ENCODE peak calls at places on chromosomes 16 and 17, in five cellular contexts. N is Caco-2; Q is pancreas; V is stimulated activated CD8-positive, alpha-beta memory T cell treated with anti-CD3 and anti-CD28 coated beads, Interleukin-15, amount 100 ng/mL, for 24 hours; Y is activated CD4-positive, CD25-positive, alpha-beta regulatory T cell. F is an unnamed sample.

GRCh38 chr17:65320856-65321255 is 183.7 kb downstream of the RGS9 start:
- DNase-seq in V (no peak), Q (no peak), N (no peak), Y (no peak), F (no peak)

GRCh38 chr17:40717776-40718175 is 14.2 kb upstream of the KRT24 start:
- DNase-seq in V (no peak), Y (no peak), Q (no peak), N (no peak), F (no peak)

GRCh38 chr16:58511933-58512815 is 3.1 kb upstream of the SETD6 start:
- DNase-seq in Q (peak), N (peak), V (peak), Y (peak), F (peak)

GRCh38 chr16:2205967-2206313 is 686 bp downstream of the MLST8 start:
- DNase-seq in Y (no peak), N (no peak), Q (no peak), V (no peak), F (no peak)

GRCh38 chr17:72931635-72932034 is 160.9 kb downstream of the SLC39A11 start:
- DNase-seq in Q (no peak), V (no peak), N (no peak), Y (no peak), F (no peak)

GRCh38 chr17:1638624-1639300 is 6.8 kb downstream of the SCARF1 start:
- DNase-seq in Q (no peak), Y (no peak), N (no peak), V (no peak), F (no peak)

GRCh38 chr17:73043686-73044581 is 48.6 kb downstream of the SLC39A11 start:
- DNase-seq in N (no peak), Y (no peak), V (no peak), Q (no peak), F (peak)

GRCh38 chr17:78130439-78131101 is at the start of gene TMC8:
- DNase-seq in N (no peak), Q (no peak), Y (peak), V (no peak), F (no peak)

GRCh38 chr16:9596788-9597187 is 505.3 kb downstream of the HAPSTR1 start:
- DNase-seq in V (no peak), N (no peak), Q (no peak), Y (no peak), F (no peak)

GRCh38 chr17:62713096-62713870 is 85.8 kb downstream of the MRC2 start:
- DNase-seq in Y (no peak), Q (no peak), N (no peak), V (no peak), F (no peak)

GRCh38 chr17:42271277-42271922 is 4.8 kb downstream of the STAT5B start:
- DNase-seq in N (no peak), Y (no peak), V (no peak), Q (no peak), F (no peak)

GRCh38 chr16:56789360-56789759 is 59.4 kb downstream of the NUP93 start:
- DNase-seq in N (peak), Y (no peak), Q (peak), V (no peak), F (peak)

GRCh38 chr17:49993423-49994037 is 1.5 kb downstream of the DLX3 start:
- DNase-seq in V (no peak), Y (no peak), Q (no peak), N (no peak), F (no peak)

GRCh38 chr17:76296186-76296585 is 11.9 kb downstream of the QRICH2 start:
- DNase-seq in N (no peak), Q (no peak), V (no peak), Y (no peak), F (no peak)

GRCh38 chr17:19940722-19941464 is 36.7 kb downstream of the AKAP10 start:
- DNase-seq in V (no peak), N (no peak), Q (no peak), Y (no peak), F (peak)

GRCh38 chr17:45228985-45229517 is 7.4 kb downstream of the FMNL1 start:
- DNase-seq in Q (no peak), V (no peak), Y (peak), N (no peak), F (peak)

GRCh38 chr16:8670014-8670560 is 4.3 kb upstream of the ABAT start:
- DNase-seq in V (no peak), Q (no peak), Y (no peak), N (no peak), F (no peak)

GRCh38 chr17:17549732-17550366 is 41.7 kb downstream of the PEMT start:
- DNase-seq in V (no peak), N (no peak), Y (no peak), Q (no peak), F (no peak)

GRCh38 chr16:4660454-4661007 is 32.8 kb upstream of the NUDT16L1 start:
- DNase-seq in V (peak), Y (no peak), Q (no peak), N (no peak), F (peak)

GRCh38 chr17:82754297-82755208 is 2.7 kb downstream of the TBCD start:
- DNase-seq in N (no peak), Q (no peak), Y (no peak), V (no peak), F (peak)

GRCh38 chr16:3650631-3651265 is 3.7 kb upstream of the DNASE1 start:
- DNase-seq in Y (no peak), N (no peak), V (no peak), Q (no peak), F (no peak)

GRCh38 chr16:13421726-13422125 is 498.2 kb upstream of the ERCC4 start:
- DNase-seq in Y (no peak), Q (no peak), N (no peak), V (no peak), F (no peak)

GRCh38 chr16:31200821-31201510 is 1.6 kb downstream of the PYCARD start:
- DNase-seq in N (no peak), V (no peak), Q (no peak), Y (peak), F (no peak)

GRCh38 chr16:16029431-16030011 is 80.1 kb downstream of the ABCC1 start:
- DNase-seq in N (no peak), Q (no peak), Y (no peak), V (no peak), F (peak)

GRCh38 chr17:39755550-39756375 is 18.0 kb downstream of the GRB7 start:
- DNase-seq in N (no peak), Y (no peak), V (no peak), Q (no peak), F (no peak)

GRCh38 chr16:1366712-1367299 is 15.1 kb downstream of the GNPTG start:
- DNase-seq in Q (no peak), Y (no peak), N (no peak), V (no peak), F (no peak)

GRCh38 chr16:67563708-67564468 is 1.6 kb downstream of the CTCF start:
- DNase-seq in Q (peak), V (no peak), N (no peak), Y (no peak), F (peak)

GRCh38 chr16:86768231-86768791 is 190.0 kb downstream of the FOXL1 start:
- DNase-seq in N (peak), Y (no peak), Q (no peak), V (no peak), F (no peak)

GRCh38 chr16:70706948-70707465 is 21.2 kb upstream of the MTSS2 start:
- DNase-seq in Q (no peak), Y (no peak), N (no peak), V (no peak), F (peak)

GRCh38 chr17:77880702-77881450 is 77.6 kb upstream of the TNRC6C start:
- DNase-seq in Y (no peak), Q (no peak), V (no peak), N (no peak), F (no peak)

GRCh38 chr17:9575381-9576072 is at the start of gene STX8:
- DNase-seq in Y (peak), V (peak), Q (peak), N (peak), F (peak)

GRCh38 chr17:42354956-42355843 is 33.0 kb downstream of the STAT3 start:
- DNase-seq in Y (no peak), Q (no peak), N (no peak), V (no peak), F (peak)

GRCh38 chr17:54864636-54865420 is 35.8 kb upstream of the TOM1L1 start:
- DNase-seq in Q (no peak), V (no peak), N (no peak), Y (no peak), F (no peak)

GRCh38 chr16:23408242-23409201 is 44.5 kb downstream of the COG7 start:
- DNase-seq in Y (no peak), N (no peak), Q (peak), V (no peak), F (peak)

GRCh38 chr17:27496005-27496404 is 39.8 kb downstream of the KSR1 start:
- DNase-seq in V (no peak), Y (no peak), Q (no peak), N (no peak), F (no peak)

GRCh38 chr16:2786061-2786825 is 1.1 kb downstream of the PRSS33 start:
- DNase-seq in N (no peak), Y (no peak), Q (peak), V (no peak), F (no peak)

GRCh38 chr17:58991718-58992331 is 114.9 kb downstream of the TRIM37 start:
- DNase-seq in N (peak), Q (no peak), Y (no peak), V (no peak), F (peak)

GRCh38 chr17:50396261-50397110 is 837 bp downstream of the LRRC59 start:
- DNase-seq in Y (no peak), V (no peak), N (peak), Q (peak), F (peak)

F was measured in cardiac fibroblast.